ENCODE peak calls at places on chromosomes 12 and 14, in five cellular contexts. A is activated gamma-delta T cell treated with Interleukin-2 at 50 U/mL for 16 hours; S is GF-D8; D is OCI-LY7; E is stimulated activated CD4-positive, alpha-beta T cell treated with anti-CD3 and anti-CD28 coated beads, Interleukin-12 subunit alpha, Interleukin-12 subunit beta, amount 100 ng/mL, for 24 hours. T is an unnamed sample.

GRCh38 chr14:106821119-106821518 is 1294.7 kb downstream of the TMEM121 start:
- DNase-seq in A (no peak), S (no peak), D (peak), E (no peak), T (no peak)

GRCh38 chr12:51773145-51773869 is 75.2 kb downstream of the FIGNL2 start:
- DNase-seq in A (no peak), S (no peak), D (no peak), E (no peak), T (no peak)

GRCh38 chr12:106271575-106272505 is 24.0 kb upstream of the CKAP4 start:
- DNase-seq in A (no peak), S (no peak), D (no peak), E (no peak), T (no peak)

GRCh38 chr14:61233436-61233956 is 47.6 kb downstream of the TMEM30B start:
- DNase-seq in A (no peak), S (no peak), D (no peak), E (no peak), T (no peak)

GRCh38 chr14:72962829-72963312 is 36.6 kb downstream of the DCAF4 start:
- DNase-seq in A (no peak), S (no peak), D (no peak), E (no peak), T (no peak)

GRCh38 chr14:103315368-103315911 is 18.6 kb upstream of the EIF5 start:
- DNase-seq in A (no peak), S (peak), D (no peak), E (no peak), T (no peak)

GRCh38 chr14:36767603-36768281 is 106.1 kb downstream of the PAX9 start:
- DNase-seq in A (no peak), S (no peak), D (no peak), E (no peak), T (no peak)

GRCh38 chr12:52259850-52260249 is 14.6 kb upstream of the KRT86 start:
- DNase-seq in A (no peak), S (no peak), D (no peak), E (no peak), T (no peak)

GRCh38 chr14:70822706-70823185 is 13.4 kb upstream of the MAP3K9 start:
- DNase-seq in A (no peak), S (no peak), D (no peak), E (peak), T (no peak)

GRCh38 chr12:59600174-59600573 is 4.3 kb downstream of the SLC16A7 start:
- DNase-seq in A (no peak), S (no peak), D (no peak), E (no peak), T (no peak)

GRCh38 chr12:46752396-46752795 is 73.4 kb downstream of the SLC38A4 start:
- DNase-seq in A (no peak), S (no peak), D (no peak), E (no peak), T (no peak)

GRCh38 chr12:104529130-104529874 is 72.6 kb downstream of the CHST11 start:
- DNase-seq in A (no peak), S (no peak), D (no peak), E (no peak), T (no peak)

GRCh38 chr14:106269451-106270204 is 743.2 kb downstream of the TMEM121 start:
- DNase-seq in A (no peak), S (no peak), D (no peak), E (no peak), T (no peak)

GRCh38 chr12:94867066-94867855 is 136.2 kb downstream of the NDUFA12 start:
- DNase-seq in A (no peak), S (no peak), D (no peak), E (no peak), T (no peak)

GRCh38 chr12:5344131-5344530 is 87.8 kb upstream of the NTF3 start:
- DNase-seq in A (no peak), S (no peak), D (no peak), E (no peak), T (no peak)

GRCh38 chr12:34212651-34213050 is 190.4 kb downstream of the ALG10 start:
- DNase-seq in A (no peak), S (no peak), D (no peak), E (no peak), T (no peak)

GRCh38 chr12:51345681-51346080 is 798 bp downstream of the CELA1 start:
- DNase-seq in A (no peak), S (no peak), D (no peak), E (no peak), T (no peak)

GRCh38 chr12:120367252-120367923 is 1.6 kb downstream of the MSI1 start:
- DNase-seq in A (no peak), S (no peak), D (no peak), E (no peak), T (no peak)

GRCh38 chr12:33614630-33615029 is 175.0 kb upstream of the SYT10 start:
- DNase-seq in A (no peak), S (no peak), D (no peak), E (no peak), T (no peak)

GRCh38 chr14:102094101-102094500 is 7.3 kb upstream of the HSP90AA1 start:
- DNase-seq in A (no peak), S (no peak), D (no peak), E (no peak), T (no peak)

GRCh38 chr12:29783773-29784666 is at the start of gene TMTC1:
- DNase-seq in A (no peak), S (no peak), D (no peak), E (no peak), T (no peak)

GRCh38 chr12:57096099-57096572 is 7.2 kb downstream of the NAB2 start:
- DNase-seq in A (no peak), S (no peak), D (no peak), E (no peak), T (no peak)

GRCh38 chr14:21264025-21264801 is 5.0 kb downstream of the HNRNPC start:
- DNase-seq in A (no peak), S (peak), D (no peak), E (no peak), T (no peak)

GRCh38 chr14:49770212-49770817 is 2.4 kb downstream of the KLHDC2 start:
- DNase-seq in A (no peak), S (no peak), D (no peak), E (no peak), T (no peak)

GRCh38 chr12:32302218-32302826 is 97.0 kb upstream of the FGD4 start:
- DNase-seq in A (no peak), S (peak), D (peak), E (no peak), T (no peak)

GRCh38 chr12:15497621-15498285 is 175.4 kb downstream of the PTPRO start:
- DNase-seq in A (no peak), S (no peak), D (no peak), E (no peak), T (no peak)

GRCh38 chr12:122790393-122791075 is 16.2 kb downstream of the CCDC62 start:
- DNase-seq in A (no peak), S (no peak), D (no peak), E (no peak), T (no peak)

GRCh38 chr14:52895000-52895399 is 55.9 kb downstream of the FERMT2 start:
- DNase-seq in A (no peak), S (no peak), D (no peak), E (no peak), T (no peak)

GRCh38 chr12:130074661-130075406 is 87.4 kb upstream of the FZD10 start:
- DNase-seq in A (no peak), S (no peak), D (no peak), E (no peak), T (no peak)

GRCh38 chr12:52915637-52916036 is 10.8 kb upstream of the KRT8 start:
- DNase-seq in A (no peak), S (no peak), D (no peak), E (no peak), T (no peak)

GRCh38 chr14:100132903-100133510 is 26.4 kb downstream of the DEGS2 start:
- DNase-seq in A (no peak), S (no peak), D (no peak), E (no peak), T (no peak)

GRCh38 chr12:49942921-49943662 is 7.4 kb upstream of the AQP2 start:
- DNase-seq in A (no peak), S (no peak), D (no peak), E (no peak), T (no peak)

GRCh38 chr12:109356586-109356985 is 8.9 kb downstream of the MYO1H start:
- DNase-seq in A (no peak), S (no peak), D (no peak), E (no peak), T (no peak)

GRCh38 chr12:12689672-12690287 is 6.2 kb downstream of the GPR19 start:
- DNase-seq in A (no peak), S (no peak), D (no peak), E (no peak), T (no peak)

GRCh38 chr12:115619889-115620288 is 657.6 kb downstream of the MED13L start:
- DNase-seq in A (no peak), S (no peak), D (no peak), E (no peak), T (no peak)